ENCODE peak calls at places on chromosomes 1 and 21, in four cellular contexts. J is coronary artery, C is T1000, V is LoVo. T is an unnamed sample.

GRCh38 chr1:59552001-59552400 is 255.1 kb downstream of the FGGY start:
- DNase-seq in J (no peak), V (no peak), C (no peak), T (no peak)

GRCh38 chr21:30083120-30083945 is 83.3 kb downstream of the CLDN17 start:
- DNase-seq in V (no peak), J (no peak), C (no peak), T (no peak)

GRCh38 chr1:26730695-26731094 is 34.9 kb downstream of the ARID1A start:
- DNase-seq in C (no peak), V (no peak), J (no peak), T (no peak)

GRCh38 chr1:225877570-225877969 is 4.6 kb downstream of the TMEM63A start:
- DNase-seq in J (no peak), C (no peak), V (no peak), T (peak; percentile 59)

GRCh38 chr1:167650266-167651160 is 20.5 kb downstream of the RCSD1 start:
- DNase-seq in V (no peak), J (no peak), C (no peak), T (no peak)

GRCh38 chr21:43979654-43980053 is 32.5 kb upstream of the TRAPPC10 start:
- DNase-seq in C (no peak), J (no peak), V (no peak), T (no peak)

GRCh38 chr1:9282436-9282955 is 10.2 kb upstream of the SPSB1 start:
- DNase-seq in V (no peak), C (no peak), J (no peak), T (no peak)

GRCh38 chr1:171218661-171219060 is 29.6 kb upstream of the FMO1 start:
- DNase-seq in C (no peak), V (no peak), J (no peak), T (no peak)

GRCh38 chr1:221045842-221046831 is 166.9 kb downstream of the HLX start:
- DNase-seq in V (no peak), C (no peak), J (no peak), T (peak; percentile 34)

GRCh38 chr1:100969336-100969735 is 56.2 kb downstream of the DPH5 start:
- DNase-seq in J (no peak), V (no peak), C (no peak), T (no peak)

GRCh38 chr1:150973826-150974579 is 632 bp downstream of the CERS2 start:
- DNase-seq in J (no peak), V (peak; percentile 13), C (no peak), T (peak; percentile 51)

GRCh38 chr1:71861022-71861421 is 421.3 kb downstream of the NEGR1 start:
- DNase-seq in J (no peak), C (no peak), V (no peak), T (peak; percentile 71)

GRCh38 chr1:217911908-217912307 is 280.8 kb downstream of the SPATA17 start:
- DNase-seq in C (no peak), V (no peak), J (no peak), T (peak; percentile 41)

GRCh38 chr1:68232354-68233148 is at the start of gene WLS:
- DNase-seq in V (peak; percentile 75), C (peak; percentile 59), J (peak; percentile 83), T (peak; percentile 89)

GRCh38 chr1:114154963-114155322 is 1.3 kb upstream of the SYT6 start:
- DNase-seq in J (no peak), V (no peak), C (no peak), T (peak; percentile 30)

GRCh38 chr1:66375125-66375524 is 158.8 kb upstream of the SGIP1 start:
- DNase-seq in V (no peak), C (no peak), J (no peak), T (no peak)

GRCh38 chr21:40511976-40512375 is 335.0 kb downstream of the DSCAM start:
- DNase-seq in V (no peak), J (no peak), C (no peak), T (no peak)

GRCh38 chr1:186967659-186968394 is 139.1 kb downstream of the PLA2G4A start:
- DNase-seq in V (no peak), C (no peak), J (no peak), T (peak; percentile 77)

GRCh38 chr1:98368995-98369394 is 292.5 kb upstream of the SNX7 start:
- DNase-seq in J (no peak), V (no peak), C (no peak), T (no peak)